ENCODE peak calls at places on chromosomes 4 and X, in six cellular contexts. U is H9, V is HCT116, L is PC-3, C is endothelial cell of umbilical vein, T is fibroblast of lung. N is an unnamed sample.

GRCh38 chr4:183503497-183504063 is 1.3 kb upstream of the ING2 start:
- DNase-seq in U (no peak), V (no peak), L (peak), C (no peak), T (no peak), N (no peak)

GRCh38 chrX:21975827-21976226 is 35.3 kb downstream of the SMS start:
- DNase-seq in U (no peak), V (no peak), L (peak), C (peak), T (peak), N (peak)

GRCh38 chr4:111662496-111662895 is 482.8 kb upstream of the FAM241A start:
- DNase-seq in U (no peak), V (no peak), L (no peak), C (no peak), T (no peak), N (no peak)

GRCh38 chr4:143700060-143700419 is 435 bp downstream of the FREM3 start:
- DNase-seq in U (peak), V (no peak), L (no peak), C (peak), T (peak), N (peak)

GRCh38 chrX:121579016-121579760 is 531.8 kb downstream of the GLUD2 start:
- DNase-seq in U (no peak), V (peak), L (peak), C (peak), T (no peak), N (no peak)

GRCh38 chr4:53076335-53076958 is 214.3 kb downstream of the RASL11B start:
- DNase-seq in U (no peak), V (no peak), L (no peak), C (no peak), T (no peak), N (no peak)

GRCh38 chrX:57900961-57901360 is 9.3 kb downstream of the ZXDA start:
- DNase-seq in U (no peak), V (no peak), L (peak), C (peak), T (peak), N (peak)

GRCh38 chr4:130067419-130067818 is 971.5 kb downstream of the C4orf33 start:
- DNase-seq in U (no peak), V (no peak), L (no peak), C (no peak), T (no peak), N (no peak)

GRCh38 chrX:55710701-55711100 is 6.8 kb upstream of the RRAGB start:
- DNase-seq in U (no peak), V (no peak), L (peak), C (peak), T (peak), N (peak)

DNA sequence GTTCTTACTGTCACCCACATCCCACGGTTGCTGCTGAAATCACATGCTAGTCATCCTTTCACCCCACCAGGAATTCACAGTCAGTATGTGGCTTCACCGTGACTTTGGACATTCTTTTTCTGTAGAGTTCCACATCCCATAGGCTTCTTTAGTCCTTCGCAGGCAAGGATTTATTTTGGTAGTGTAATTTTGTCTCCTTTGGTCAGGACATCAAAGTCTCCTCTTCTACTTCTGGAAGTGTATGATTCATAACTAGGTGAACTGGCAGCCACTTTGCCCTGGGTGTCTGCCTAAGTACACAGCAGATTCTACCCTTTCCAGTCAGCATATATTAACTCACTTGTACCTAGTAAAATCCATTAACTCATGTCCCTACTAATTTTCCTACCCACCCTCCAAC is 38.3 kb upstream of the MMAA start:
- DNase-seq in U (no peak), V (no peak), L (peak), C (no peak), T (no peak), N (peak)
- H3K9ac ChIP-seq in U (no peak), V (no peak), L (no peak), C (no peak), T (no peak), N (no peak)

GRCh38 chr4:7861440-7861881 is 78.2 kb downstream of the AFAP1 start:
- DNase-seq in U (peak), V (no peak), L (peak), C (peak), T (peak), N (peak)
- H3K4me2 ChIP-seq in U (peak), V (no peak), L (peak), C (peak), T (peak), N (peak)

GRCh38 chr4:113975578-113975977 is 3.9 kb downstream of the ARSJ start:
- DNase-seq in U (no peak), V (no peak), L (no peak), C (peak), T (no peak), N (no peak)
- H3K9ac ChIP-seq in U (no peak), V (no peak), L (peak), C (peak), T (peak), N (peak)

GRCh38 chr4:29549308-29549707 is 1170.9 kb upstream of the PCDH7 start:
- DNase-seq in U (no peak), V (no peak), L (peak), C (no peak), T (peak), N (no peak)
- H3K4me2 ChIP-seq in U (no peak), V (no peak), L (no peak), C (no peak), T (no peak), N (no peak)

GRCh38 chr4:10087152-10087791 is 29.3 kb downstream of the WDR1 start:
- DNase-seq in U (no peak), V (no peak), L (no peak), C (no peak), T (no peak), N (no peak)
- H3K9ac ChIP-seq in U (no peak), V (no peak), L (no peak), C (no peak), T (no peak), N (no peak)

DNA sequence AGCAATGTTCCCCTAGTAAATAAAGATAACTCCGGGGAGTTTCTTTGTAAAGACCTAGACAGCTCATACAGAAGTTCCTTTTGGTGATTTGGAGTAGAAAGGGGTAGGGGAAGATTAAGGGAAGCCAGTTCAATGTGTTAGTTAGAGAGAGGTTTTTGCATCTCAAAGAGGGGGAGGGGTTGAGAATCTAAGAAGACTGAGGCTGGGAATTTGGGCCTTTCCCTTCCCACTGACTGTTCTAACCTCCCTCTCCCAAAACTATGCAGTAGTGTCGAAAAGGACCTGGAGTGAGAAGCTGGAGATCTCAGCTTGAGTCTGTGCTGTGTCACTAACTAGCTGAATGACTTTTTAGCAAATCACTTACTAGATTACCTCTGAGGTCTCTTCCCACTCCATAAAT is 55.7 kb upstream of the CCDC160 start:
- DNase-seq in U (no peak), V (no peak), L (no peak), C (no peak), T (no peak), N (no peak)
- H3K4me2 ChIP-seq in U (peak), V (no peak), L (no peak), C (no peak), T (no peak), N (no peak)

GRCh38 chr4:84955168-84955567 is 11.3 kb downstream of the WDFY3 start:
- DNase-seq in U (no peak), V (no peak), L (no peak), C (no peak), T (no peak), N (no peak)
- H3K9ac ChIP-seq in U (no peak), V (no peak), L (no peak), C (no peak), T (no peak), N (no peak)

DNA sequence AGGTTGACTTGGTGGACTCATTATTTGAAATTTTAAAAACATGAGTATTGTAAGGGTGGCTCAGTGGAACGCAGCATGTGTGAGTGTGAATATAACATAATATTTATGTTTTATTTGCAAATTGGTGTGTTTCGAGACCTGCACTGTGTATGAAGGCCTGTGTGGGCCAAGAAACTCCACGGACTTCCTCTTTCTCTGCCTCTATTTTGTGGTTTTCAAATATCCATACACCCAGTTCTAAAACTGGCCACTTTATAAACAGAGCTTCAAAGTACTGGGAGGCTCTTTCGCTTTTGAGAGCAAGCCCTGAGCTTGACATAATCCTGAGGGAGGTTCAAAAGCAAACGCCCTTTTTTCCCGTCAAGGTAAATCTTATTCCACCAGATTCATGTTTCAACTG is 187.7 kb downstream of the GPAT3 start:
- DNase-seq in U (no peak), V (no peak), L (no peak), C (no peak), T (no peak), N (no peak)
- H3K4me2 ChIP-seq in U (no peak), V (no peak), L (no peak), C (no peak), T (no peak), N (no peak)